ENCODE peak calls at places on chromosomes 16 and 17, in nine cellular contexts. K is lower lobe of right lung, L is HFF-Myc, B is NCI-H1105, V is endothelial cell of umbilical vein, E is kidney epithelial cell, U is EH, Z is uterus, O is dorsolateral prefrontal cortex. Y is an unnamed sample.

GRCh38 chr16:30185141-30185682 is 1.8 kb downstream of the CORO1A start:
- DNase-seq in L (no peak), K (peak), V (no peak), Z (no peak), E (no peak), B (no peak), O (no peak), U (no peak), Y (no peak)

GRCh38 chr16:58458634-58459343 is 41.2 kb upstream of the NDRG4 start:
- DNase-seq in V (no peak), K (no peak), E (no peak), L (no peak), U (no peak), O (no peak), B (no peak), Z (no peak), Y (no peak)

GRCh38 chr17:53722407-53722806 is 100.3 kb upstream of the KIF2B start:
- DNase-seq in V (no peak), U (peak), E (peak), Z (no peak), O (no peak), B (no peak), L (peak), K (no peak), Y (no peak)

GRCh38 chr16:80819988-80820387 is 15.6 kb upstream of the CDYL2 start:
- DNase-seq in V (no peak), B (no peak), O (no peak), Z (no peak), E (no peak), K (no peak), L (no peak), U (no peak), Y (no peak)

GRCh38 chr17:81731271-81731670 is 19.2 kb downstream of the SLC25A10 start:
- DNase-seq in B (no peak), O (no peak), Z (no peak), U (peak), V (no peak), L (no peak), E (no peak), K (no peak), Y (no peak)

GRCh38 chr17:28201315-28201714 is 117.7 kb upstream of the TMEM97 start:
- DNase-seq in V (no peak), B (no peak), E (no peak), U (no peak), O (no peak), K (no peak), Z (no peak), L (no peak), Y (no peak)

GRCh38 chr16:10537946-10538345 is 42.5 kb downstream of the EMP2 start:
- DNase-seq in O (no peak), E (no peak), Z (no peak), L (no peak), K (no peak), U (no peak), B (no peak), V (no peak), Y (no peak)

GRCh38 chr16:49598386-49599170 is 225.0 kb downstream of the C16orf78 start:
- DNase-seq in B (no peak), Z (peak), K (no peak), E (no peak), U (no peak), V (no peak), O (no peak), L (no peak), Y (no peak)

GRCh38 chr17:79615926-79616325 is 5.1 kb upstream of the RBFOX3 start:
- DNase-seq in V (no peak), Z (no peak), E (no peak), O (peak), K (peak), B (no peak), U (no peak), L (no peak), Y (no peak)

GRCh38 chr16:71894229-71894920 is 956 bp upstream of the IST1 start:
- DNase-seq in E (no peak), L (peak), O (peak), U (peak), V (peak), K (peak), B (no peak), Z (peak), Y (peak)

GRCh38 chr16:86925067-86925791 is 346.9 kb downstream of the FOXL1 start:
- DNase-seq in L (no peak), E (peak), Z (no peak), O (no peak), B (no peak), K (no peak), V (peak), U (no peak), Y (peak)

GRCh38 chr17:30380106-30380420 is 1.3 kb downstream of the CPD start:
- DNase-seq in V (peak), U (peak), E (no peak), K (no peak), B (no peak), L (no peak), O (no peak), Z (no peak), Y (peak)

GRCh38 chr17:80025140-80025539 is 10.5 kb downstream of the TBC1D16 start:
- DNase-seq in U (no peak), L (no peak), K (no peak), Z (no peak), B (no peak), V (no peak), E (no peak), O (no peak), Y (no peak)

GRCh38 chr17:34368455-34369195 is 5.6 kb upstream of the CCL1 start:
- DNase-seq in E (no peak), O (no peak), K (no peak), Z (no peak), L (no peak), U (no peak), B (no peak), V (no peak), Y (no peak)

GRCh38 chr17:60908324-60908723 is 230.7 kb downstream of the BCAS3 start:
- DNase-seq in E (no peak), O (no peak), V (no peak), B (no peak), Z (no peak), U (no peak), K (no peak), L (no peak), Y (no peak)

GRCh38 chr16:81175325-81175891 is 63.1 kb upstream of the BCO1 start:
- DNase-seq in V (no peak), L (peak), E (no peak), Z (no peak), K (no peak), B (no peak), O (no peak), U (peak), Y (no peak)

GRCh38 chr16:88448461-88449266 is 4.4 kb upstream of the ZFPM1 start:
- DNase-seq in K (no peak), Z (no peak), L (no peak), B (no peak), O (no peak), E (no peak), U (no peak), V (no peak), Y (no peak)

GRCh38 chr17:1179112-1179634 is 608 bp downstream of the ABR start:
- DNase-seq in K (no peak), U (no peak), O (no peak), E (no peak), V (no peak), B (no peak), L (no peak), Z (no peak), Y (no peak)

GRCh38 chr16:86393907-86394626 is 116.3 kb upstream of the FOXF1 start:
- DNase-seq in O (no peak), E (no peak), B (no peak), K (no peak), Z (no peak), L (no peak), V (no peak), U (no peak), Y (no peak)

GRCh38 chr16:55279598-55279997 is 44.4 kb upstream of the IRX6 start:
- DNase-seq in E (no peak), L (no peak), B (no peak), V (no peak), O (no peak), Z (no peak), U (no peak), K (no peak), Y (no peak)

GRCh38 chr17:42459983-42460300 is 1.3 kb downstream of the ATP6V0A1 start:
- DNase-seq in K (no peak), L (no peak), U (peak), B (no peak), E (no peak), V (peak), O (no peak), Z (no peak), Y (peak)

GRCh38 chr17:50187403-50187735 is 14.1 kb downstream of the COL1A1 start:
- DNase-seq in B (no peak), Z (no peak), K (no peak), O (no peak), U (peak), E (no peak), L (no peak), V (no peak), Y (no peak)

GRCh38 chr16:56302506-56302905 is 111.2 kb downstream of the GNAO1 start:
- DNase-seq in V (no peak), U (no peak), K (no peak), B (no peak), L (no peak), O (no peak), Z (no peak), E (no peak), Y (no peak)

GRCh38 chr16:78189121-78189520 is 89.7 kb downstream of the WWOX start:
- DNase-seq in L (no peak), V (no peak), B (no peak), O (no peak), E (no peak), Z (no peak), K (no peak), U (no peak), Y (no peak)

GRCh38 chr17:78957076-78957475 is 22.6 kb downstream of the LGALS3BP start:
- DNase-seq in O (no peak), U (peak), Z (no peak), K (no peak), V (no peak), B (no peak), L (no peak), E (no peak), Y (no peak)

GRCh38 chr16:28880589-28880915 is 2.3 kb downstream of the ATP2A1 start:
- DNase-seq in L (no peak), Z (no peak), U (no peak), E (no peak), O (no peak), B (no peak), V (no peak), K (no peak), Y (no peak)